ENCODE peak calls at places on chromosomes 12 and 14, in seven cellular contexts. A, D, R, T, B, H and L are unnamed samples.

GRCh38 chr14:93104961-93105360 is 10.8 kb downstream of the ITPK1 start:
- DNase-seq in A (no peak), H (no peak), B (no peak), T (no peak), D (no peak), R (no peak), L (no peak)

GRCh38 chr12:110278137-110278536 is 2.9 kb upstream of the ATP2A2 start:
- DNase-seq in A (no peak), D (no peak), R (no peak), H (no peak), B (no peak), T (no peak), L (no peak)

GRCh38 chr12:106342397-106343212 is 14.9 kb upstream of the POLR3B start:
- DNase-seq in H (no peak), T (no peak), R (no peak), D (no peak), A (peak; percentile 27), B (peak; percentile 71), L (no peak)

GRCh38 chr12:55996201-55996714 is 818 bp upstream of the SUOX start:
- DNase-seq in R (peak; percentile 52), T (peak; percentile 35), A (peak; percentile 40), H (peak; percentile 50), D (peak; percentile 52), B (peak; percentile 82), L (peak; percentile 53)

GRCh38 chr12:107775093-107775721 is 703 bp downstream of the ASCL4 start:
- DNase-seq in B (no peak), D (no peak), T (no peak), R (no peak), A (no peak), H (peak; percentile 78), L (no peak)

GRCh38 chr12:111427417-111428074 is 21.8 kb downstream of the SH2B3 start:
- DNase-seq in T (no peak), D (no peak), A (no peak), R (no peak), H (no peak), B (no peak), L (no peak)

GRCh38 chr12:92062539-92063493 is 82.8 kb downstream of the BTG1 start:
- DNase-seq in B (no peak), A (no peak), T (no peak), R (no peak), D (no peak), H (no peak), L (no peak)

GRCh38 chr14:55019968-55020554 is 6.8 kb downstream of the WDHD1 start:
- DNase-seq in R (no peak), A (no peak), H (no peak), B (no peak), T (no peak), D (no peak), L (no peak)

GRCh38 chr12:45343269-45344051 is 127.6 kb downstream of the ANO6 start:
- DNase-seq in A (peak; percentile 32), H (no peak), T (no peak), D (no peak), B (peak; percentile 40), R (no peak), L (no peak)

GRCh38 chr14:90743826-90744225 is 72.4 kb downstream of the TTC7B start:
- DNase-seq in B (no peak), R (no peak), T (no peak), A (no peak), D (no peak), H (no peak), L (no peak)

GRCh38 chr12:3122841-3123678 is 45.9 kb downstream of the TSPAN9 start:
- DNase-seq in T (no peak), B (no peak), R (no peak), H (no peak), D (no peak), A (no peak), L (no peak)

GRCh38 chr12:114274131-114274530 is 131.8 kb downstream of the TBX5 start:
- DNase-seq in H (no peak), R (no peak), B (no peak), A (peak; percentile 61), T (no peak), D (no peak), L (no peak)

GRCh38 chr12:124423683-124424515 is 129.0 kb downstream of the RFLNA start:
- DNase-seq in D (no peak), R (no peak), H (no peak), T (no peak), B (no peak), A (no peak), L (no peak)

GRCh38 chr12:126191037-126191891 is 1126.0 kb downstream of the AACS start:
- DNase-seq in T (no peak), R (no peak), B (no peak), H (peak; percentile 40), A (no peak), D (no peak), L (no peak)

GRCh38 chr12:68012712-68013111 is 23.5 kb downstream of the IFNG-AS1 start:
- DNase-seq in H (no peak), B (no peak), R (no peak), T (no peak), D (no peak), A (no peak), L (no peak)

GRCh38 chr12:48366131-48366530 is 15.4 kb upstream of the ZNF641 start:
- DNase-seq in B (no peak), A (no peak), R (no peak), D (no peak), T (no peak), H (no peak), L (no peak)

GRCh38 chr12:109544955-109545531 is 28.3 kb downstream of the MMAB start:
- DNase-seq in R (no peak), T (no peak), A (no peak), D (no peak), B (no peak), H (no peak), L (no peak)

GRCh38 chr12:114342651-114343050 is 63.3 kb downstream of the TBX5 start:
- DNase-seq in H (no peak), B (no peak), A (peak; percentile 86), T (no peak), D (no peak), R (no peak), L (no peak)

GRCh38 chr12:12720637-12721250 is 3.6 kb downstream of the CDKN1B start:
- DNase-seq in B (peak; percentile 40), R (no peak), H (no peak), T (no peak), A (no peak), D (no peak), L (no peak)

GRCh38 chr12:29043069-29043468 is 106.0 kb upstream of the FAR2 start:
- DNase-seq in R (no peak), A (no peak), T (no peak), H (no peak), D (no peak), B (no peak), L (no peak)

GRCh38 chr12:94674835-94675234 is 24.5 kb upstream of the TMCC3 start:
- DNase-seq in H (no peak), B (no peak), A (no peak), D (no peak), T (no peak), R (no peak), L (no peak)

GRCh38 chr12:124683330-124683662 is 115.9 kb upstream of the NCOR2 start:
- DNase-seq in D (no peak), H (no peak), A (no peak), R (no peak), T (no peak), B (peak; percentile 40), L (no peak)